ENCODE peak calls at places on chromosomes 1 and 21, in eight cellular contexts. L is mucosa of descending colon; O is HTR-8/SVneo; U is epithelial cell of proximal tubule; I is sigmoid colon; E is non-pigmented ciliary epithelial cell; R is CD8-positive, alpha-beta T cell; H is psoas muscle. V is an unnamed sample.

GRCh38 chr1:223052931-223053330 is 90.1 kb downstream of the TLR5 start:
- DNase-seq in I (no peak), O (no peak), L (no peak), E (no peak), R (no peak), H (no peak), U (no peak), V (no peak)

GRCh38 chr1:225447649-225448048 is 19.8 kb upstream of the LBR start:
- DNase-seq in H (no peak), U (no peak), L (peak), R (no peak), E (no peak), I (peak), O (no peak), V (no peak)

GRCh38 chr1:203523667-203524066 is 29.7 kb downstream of the OPTC start:
- DNase-seq in E (no peak), U (no peak), L (no peak), I (no peak), O (no peak), H (no peak), R (no peak), V (no peak)

GRCh38 chr1:111754964-111755320 is 759 bp upstream of the DDX20 start:
- DNase-seq in I (no peak), R (peak), H (peak), U (no peak), E (no peak), L (peak), O (no peak), V (peak)

GRCh38 chr1:111234258-111234657 is 6.7 kb downstream of the CHI3L2 start:
- DNase-seq in R (no peak), H (no peak), O (no peak), L (no peak), U (no peak), E (no peak), I (no peak), V (no peak)

GRCh38 chr1:156677616-156678596 is 699 bp upstream of the NES start:
- DNase-seq in O (peak), L (no peak), H (peak), E (no peak), I (peak), U (no peak), R (no peak), V (peak)

GRCh38 chr1:243882276-243882675 is 32.2 kb upstream of the AKT3 start:
- DNase-seq in E (peak), H (no peak), L (no peak), O (no peak), R (no peak), U (no peak), I (no peak), V (no peak)

GRCh38 chr1:27405074-27405473 is 12.7 kb downstream of the GPR3 start:
- DNase-seq in I (no peak), O (no peak), R (no peak), L (no peak), H (peak), E (no peak), U (no peak), V (no peak)

GRCh38 chr1:10380594-10381275 is 18.1 kb upstream of the PGD start:
- DNase-seq in H (no peak), U (no peak), I (peak), R (no peak), E (peak), O (no peak), L (no peak), V (peak)

GRCh38 chr1:168554603-168555520 is 11.1 kb upstream of the XCL2 start:
- DNase-seq in E (no peak), R (no peak), O (no peak), U (no peak), L (no peak), I (no peak), H (no peak), V (no peak)

GRCh38 chr21:15400905-15401304 is 328.9 kb upstream of the USP25 start:
- DNase-seq in E (no peak), H (no peak), O (no peak), U (no peak), R (no peak), L (no peak), I (no peak), V (no peak)

GRCh38 chr1:2384130-2384860 is 7.1 kb downstream of the MORN1 start:
- DNase-seq in E (no peak), L (peak), U (no peak), H (peak), I (peak), O (no peak), R (no peak), V (no peak)

GRCh38 chr1:58162952-58163550 is 383.5 kb downstream of the OMA1 start:
- DNase-seq in O (peak), H (peak), I (peak), U (peak), R (no peak), E (peak), L (no peak), V (peak)

GRCh38 chr1:157407367-157407766 is 144.9 kb downstream of the FCRL5 start:
- DNase-seq in O (no peak), U (no peak), R (no peak), E (no peak), H (no peak), I (no peak), L (no peak), V (no peak)

GRCh38 chr1:39332291-39332690 is 127.8 kb downstream of the MACF1 start:
- DNase-seq in O (no peak), U (no peak), I (no peak), L (no peak), E (peak), H (no peak), R (no peak), V (no peak)

GRCh38 chr1:201655243-201655642 is 116.3 kb downstream of the NAV1 start:
- DNase-seq in L (no peak), H (no peak), R (no peak), E (no peak), U (no peak), O (no peak), I (peak), V (no peak)

GRCh38 chr21:39867198-39867650 is at the start of gene PCP4:
- DNase-seq in L (no peak), I (peak), H (no peak), E (peak), R (no peak), O (peak), U (no peak), V (peak)

GRCh38 chr1:15231714-15232201 is 15.3 kb upstream of the FHAD1 start:
- DNase-seq in R (no peak), I (no peak), L (no peak), U (no peak), H (no peak), O (no peak), E (no peak), V (no peak)

GRCh38 chr1:193237381-193237978 is 51.1 kb upstream of the B3GALT2 start:
- DNase-seq in U (no peak), O (no peak), H (no peak), L (no peak), R (no peak), I (no peak), E (no peak), V (no peak)

GRCh38 chr21:43609501-43610340 is 49.6 kb downstream of the HSF2BP start:
- DNase-seq in R (no peak), I (peak), L (peak), E (no peak), O (peak), H (no peak), U (peak), V (no peak)

GRCh38 chr1:95370671-95370992 is 136.6 kb downstream of the RWDD3 start:
- DNase-seq in R (no peak), U (no peak), L (no peak), E (no peak), O (no peak), I (no peak), H (no peak), V (no peak)

GRCh38 chr1:25033828-25034451 is 103.9 kb upstream of the RUNX3 start:
- DNase-seq in L (peak), U (no peak), R (no peak), H (peak), E (no peak), I (no peak), O (no peak), V (no peak)

GRCh38 chr1:94322696-94323095 is 85.3 kb upstream of the ARHGAP29 start:
- DNase-seq in E (no peak), U (no peak), H (no peak), O (peak), R (no peak), L (no peak), I (no peak), V (peak)

GRCh38 chr1:100347009-100347966 is 5.0 kb upstream of the CDC14A start:
- DNase-seq in E (no peak), L (no peak), H (no peak), O (no peak), I (no peak), R (no peak), U (no peak), V (peak)

GRCh38 chr21:37983336-37984095 is 67.3 kb upstream of the KCNJ6 start:
- DNase-seq in O (peak), E (peak), L (no peak), I (no peak), H (no peak), R (no peak), U (peak), V (no peak)

GRCh38 chr1:113981962-113982931 is 3.0 kb downstream of the OLFML3 start:
- DNase-seq in L (peak), H (peak), U (no peak), I (peak), R (no peak), O (no peak), E (no peak), V (peak)

GRCh38 chr1:38915352-38915948 is 26.2 kb downstream of the RHBDL2 start:
- DNase-seq in O (no peak), H (no peak), I (no peak), E (no peak), R (no peak), U (no peak), L (no peak), V (no peak)

GRCh38 chr1:30704271-30704670 is 19.1 kb downstream of the MATN1 start:
- DNase-seq in O (no peak), E (no peak), I (peak), U (no peak), L (no peak), H (peak), R (no peak), V (no peak)

GRCh38 chr1:147201276-147201675 is 23.9 kb downstream of the FMO5 start:
- DNase-seq in R (no peak), H (no peak), I (no peak), E (no peak), U (no peak), O (no peak), L (no peak), V (no peak)

GRCh38 chr1:54429838-54430237 is 23.6 kb upstream of the SSBP3 start:
- DNase-seq in E (no peak), H (no peak), L (no peak), U (no peak), O (no peak), R (no peak), I (peak), V (no peak)

GRCh38 chr1:247332901-247333361 is 1.3 kb upstream of the ZNF496 start:
- DNase-seq in I (peak), U (no peak), R (no peak), L (peak), O (no peak), H (peak), E (no peak), V (no peak)

GRCh38 chr1:147627435-147628110 is 42.8 kb downstream of the ACP6 start:
- DNase-seq in R (peak), E (no peak), U (no peak), L (peak), I (no peak), O (peak), H (peak), V (peak)

GRCh38 chr1:112083487-112083886 is 94.0 kb upstream of the KCND3 start:
- DNase-seq in R (no peak), O (no peak), I (no peak), L (no peak), U (no peak), H (no peak), E (no peak), V (no peak)

GRCh38 chr21:45408271-45408791 is 3.4 kb downstream of the COL18A1 start:
- DNase-seq in H (peak), U (no peak), R (no peak), I (peak), E (no peak), O (no peak), L (peak), V (no peak)

GRCh38 chr1:59779949-59780348 is 34.8 kb upstream of the HOOK1 start:
- DNase-seq in I (no peak), O (no peak), E (no peak), L (no peak), U (no peak), H (no peak), R (no peak), V (no peak)

GRCh38 chr21:39180429-39181019 is 2.7 kb downstream of the PSMG1 start:
- DNase-seq in I (no peak), R (no peak), E (no peak), H (no peak), L (no peak), O (no peak), U (no peak), V (no peak)

V was measured in H54.